ENCODE peak calls at places on chromosomes 1 and 21, in ten cellular contexts. One of them, this sample, is unnamed. For H3K9me3 and H3K4me1, the result is how much of the 10 kb centered on the place peaks cover.

GRCh38 chr1:43156026-43156425 is 16.1 kb downstream of the EBNA1BP2 start:
- DNase-seq in colonic mucosa: no peak
- DNase-seq in HepG2: no peak
- DNase-seq in fibroblast of lung: no peak
- DNase-seq in CD8-positive, alpha-beta memory T cell: no peak
- DNase-seq in CD4-positive, CD25-positive, alpha-beta regulatory T cell: no peak
- DNase-seq in PC-9: no peak
- DNase-seq in body of pancreas: no peak
- DNase-seq in heart right ventricle: no peak
- DNase-seq in right lobe of liver: no peak
- DNase-seq in this sample: no peak

GRCh38 chr21:45041351-45041805 is 33.0 kb upstream of the ADARB1 start:
- DNase-seq in HepG2: no peak
- DNase-seq in fibroblast of lung: peak
- DNase-seq in colonic mucosa: peak
- DNase-seq in CD4-positive, CD25-positive, alpha-beta regulatory T cell: no peak
- DNase-seq in CD8-positive, alpha-beta memory T cell: no peak
- DNase-seq in right lobe of liver: peak
- DNase-seq in heart right ventricle: peak
- DNase-seq in body of pancreas: peak
- DNase-seq in PC-9: no peak
- DNase-seq in this sample: peak

GRCh38 chr1:188689542-188689941 is 1788.1 kb downstream of the BRINP3 start:
- DNase-seq in CD8-positive, alpha-beta memory T cell: no peak
- DNase-seq in HepG2: no peak
- DNase-seq in heart right ventricle: no peak
- DNase-seq in body of pancreas: no peak
- DNase-seq in right lobe of liver: no peak
- DNase-seq in PC-9: no peak
- DNase-seq in CD4-positive, CD25-positive, alpha-beta regulatory T cell: no peak
- DNase-seq in fibroblast of lung: peak
- DNase-seq in colonic mucosa: no peak
- DNase-seq in this sample: no peak

GRCh38 chr1:212641956-212642355 is 33.4 kb downstream of the ATF3 start:
- DNase-seq in colonic mucosa: no peak
- DNase-seq in PC-9: no peak
- DNase-seq in body of pancreas: no peak
- DNase-seq in CD4-positive, CD25-positive, alpha-beta regulatory T cell: no peak
- DNase-seq in CD8-positive, alpha-beta memory T cell: no peak
- DNase-seq in right lobe of liver: no peak
- DNase-seq in HepG2: no peak
- DNase-seq in fibroblast of lung: peak
- DNase-seq in heart right ventricle: no peak
- DNase-seq in this sample: no peak

GRCh38 chr1:12748778-12749355 is 2.9 kb downstream of the CFAP107 start:
- DNase-seq in fibroblast of lung: no peak
- DNase-seq in heart right ventricle: no peak
- DNase-seq in CD8-positive, alpha-beta memory T cell: no peak
- DNase-seq in colonic mucosa: no peak
- DNase-seq in PC-9: no peak
- DNase-seq in HepG2: no peak
- DNase-seq in CD4-positive, CD25-positive, alpha-beta regulatory T cell: no peak
- DNase-seq in right lobe of liver: no peak
- DNase-seq in body of pancreas: no peak
- DNase-seq in this sample: no peak

GRCh38 chr21:41725421-41726021 is 41.3 kb downstream of the RIPK4 start:
- DNase-seq in PC-9: no peak
- DNase-seq in HepG2: no peak
- DNase-seq in body of pancreas: no peak
- DNase-seq in right lobe of liver: no peak
- DNase-seq in CD4-positive, CD25-positive, alpha-beta regulatory T cell: no peak
- DNase-seq in CD8-positive, alpha-beta memory T cell: no peak
- DNase-seq in colonic mucosa: no peak
- DNase-seq in fibroblast of lung: no peak
- DNase-seq in heart right ventricle: no peak
- DNase-seq in this sample: no peak

GRCh38 chr1:201149400-201149799 is 4.9 kb downstream of the TMEM9 start:
- DNase-seq in body of pancreas: peak
- DNase-seq in CD8-positive, alpha-beta memory T cell: no peak
- DNase-seq in right lobe of liver: no peak
- DNase-seq in colonic mucosa: no peak
- DNase-seq in CD4-positive, CD25-positive, alpha-beta regulatory T cell: no peak
- DNase-seq in fibroblast of lung: peak
- DNase-seq in PC-9: no peak
- DNase-seq in HepG2: peak
- DNase-seq in heart right ventricle: no peak
- DNase-seq in this sample: no peak

GRCh38 chr1:39115271-39116110 is 89.0 kb upstream of the MACF1 start:
- DNase-seq in CD8-positive, alpha-beta memory T cell: no peak
- DNase-seq in right lobe of liver: no peak
- DNase-seq in HepG2: no peak
- DNase-seq in body of pancreas: no peak
- DNase-seq in heart right ventricle: no peak
- DNase-seq in CD4-positive, CD25-positive, alpha-beta regulatory T cell: no peak
- DNase-seq in colonic mucosa: no peak
- DNase-seq in fibroblast of lung: peak
- DNase-seq in PC-9: no peak
- DNase-seq in this sample: no peak

GRCh38 chr1:111269820-111270406 is 20.7 kb upstream of the CHIA start:
- DNase-seq in colonic mucosa: no peak
- DNase-seq in heart right ventricle: no peak
- DNase-seq in HepG2: no peak
- DNase-seq in PC-9: no peak
- DNase-seq in body of pancreas: no peak
- DNase-seq in fibroblast of lung: no peak
- DNase-seq in right lobe of liver: no peak
- DNase-seq in CD8-positive, alpha-beta memory T cell: no peak
- DNase-seq in CD4-positive, CD25-positive, alpha-beta regulatory T cell: no peak
- DNase-seq in this sample: no peak

GRCh38 chr1:111271464-111271801 is 19.2 kb upstream of the CHIA start:
- DNase-seq in fibroblast of lung: no peak
- DNase-seq in CD8-positive, alpha-beta memory T cell: no peak
- DNase-seq in PC-9: no peak
- DNase-seq in right lobe of liver: no peak
- DNase-seq in heart right ventricle: no peak
- DNase-seq in colonic mucosa: no peak
- DNase-seq in CD4-positive, CD25-positive, alpha-beta regulatory T cell: no peak
- DNase-seq in HepG2: no peak
- DNase-seq in body of pancreas: no peak
- DNase-seq in this sample: no peak

GRCh38 chr1:111272081-111272480 is 18.6 kb upstream of the CHIA start:
- DNase-seq in colonic mucosa: no peak
- DNase-seq in right lobe of liver: no peak
- DNase-seq in CD8-positive, alpha-beta memory T cell: no peak
- DNase-seq in fibroblast of lung: no peak
- DNase-seq in body of pancreas: no peak
- DNase-seq in CD4-positive, CD25-positive, alpha-beta regulatory T cell: no peak
- DNase-seq in heart right ventricle: no peak
- DNase-seq in PC-9: no peak
- DNase-seq in HepG2: no peak
- DNase-seq in this sample: no peak

GRCh38 chr1:111267801-111268508 is 22.7 kb upstream of the CHIA start:
- DNase-seq in heart right ventricle: no peak
- DNase-seq in CD4-positive, CD25-positive, alpha-beta regulatory T cell: no peak
- DNase-seq in HepG2: no peak
- DNase-seq in colonic mucosa: no peak
- DNase-seq in CD8-positive, alpha-beta memory T cell: no peak
- DNase-seq in body of pancreas: no peak
- DNase-seq in PC-9: no peak
- DNase-seq in right lobe of liver: no peak
- DNase-seq in fibroblast of lung: no peak
- DNase-seq in this sample: no peak

DNA sequence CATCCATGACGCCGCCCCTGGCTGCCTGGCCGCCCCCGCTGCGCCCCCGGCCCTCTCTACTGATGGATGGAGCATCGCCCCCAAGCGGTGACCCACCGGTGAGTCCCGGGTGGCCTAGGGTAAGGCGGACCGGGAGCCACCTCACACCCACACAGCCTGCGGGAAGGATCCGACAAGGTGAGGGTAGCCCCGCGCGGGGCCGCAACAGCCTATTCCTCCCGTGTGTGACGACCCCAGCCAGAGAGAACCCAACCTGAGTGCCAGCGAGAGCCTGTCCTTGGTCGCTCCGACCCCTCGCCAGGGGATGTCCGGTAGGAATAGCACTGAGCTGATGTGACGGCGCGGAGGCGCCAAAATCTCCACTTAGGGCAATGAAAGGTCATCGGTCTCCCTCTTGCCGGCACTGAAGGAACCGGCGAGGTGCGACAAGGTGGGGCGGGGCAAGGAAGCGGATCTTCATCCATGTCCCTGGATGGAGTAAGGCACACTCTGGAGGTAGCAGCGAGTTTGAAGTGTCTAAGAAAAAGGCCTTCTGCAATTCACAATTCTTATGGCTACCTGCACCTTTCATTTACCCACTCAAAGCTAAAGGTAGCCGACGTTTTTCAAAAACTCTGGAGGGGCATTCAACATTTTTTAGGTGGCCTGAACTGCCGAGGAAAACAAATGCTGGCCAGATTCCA is 19.7 kb upstream of the CHIA start:
- DNase-seq in fibroblast of lung: no peak
- DNase-seq in colonic mucosa: no peak
- DNase-seq in heart right ventricle: peak
- DNase-seq in PC-9: no peak
- DNase-seq in body of pancreas: no peak
- DNase-seq in HepG2: no peak
- DNase-seq in CD8-positive, alpha-beta memory T cell: no peak
- DNase-seq in right lobe of liver: no peak
- DNase-seq in CD4-positive, CD25-positive, alpha-beta regulatory T cell: no peak
- DNase-seq in this sample: no peak
- H3K4me3 ChIP-seq in fibroblast of lung: no peak
- H3K4me3 ChIP-seq in colonic mucosa: no peak
- H3K4me3 ChIP-seq in heart right ventricle: no peak
- H3K4me3 ChIP-seq in PC-9: no peak
- H3K4me3 ChIP-seq in body of pancreas: no peak
- H3K4me3 ChIP-seq in HepG2: no peak
- H3K4me3 ChIP-seq in CD8-positive, alpha-beta memory T cell: peak
- H3K4me3 ChIP-seq in right lobe of liver: no peak
- H3K4me3 ChIP-seq in CD4-positive, CD25-positive, alpha-beta regulatory T cell: no peak
- H3K4me3 ChIP-seq in this sample: no peak

GRCh38 chr1:3185896-3186525 is 117.0 kb downstream of the PRDM16 start:
- DNase-seq in heart right ventricle: no peak
- DNase-seq in CD8-positive, alpha-beta memory T cell: no peak
- DNase-seq in CD4-positive, CD25-positive, alpha-beta regulatory T cell: no peak
- DNase-seq in colonic mucosa: no peak
- DNase-seq in PC-9: no peak
- DNase-seq in fibroblast of lung: no peak
- DNase-seq in right lobe of liver: no peak
- DNase-seq in body of pancreas: no peak
- DNase-seq in HepG2: no peak
- DNase-seq in this sample: no peak

GRCh38 chr1:3180915-3181314 is 111.9 kb downstream of the PRDM16 start:
- DNase-seq in heart right ventricle: no peak
- DNase-seq in CD4-positive, CD25-positive, alpha-beta regulatory T cell: no peak
- DNase-seq in HepG2: no peak
- DNase-seq in colonic mucosa: no peak
- DNase-seq in right lobe of liver: no peak
- DNase-seq in body of pancreas: no peak
- DNase-seq in CD8-positive, alpha-beta memory T cell: no peak
- DNase-seq in PC-9: no peak
- DNase-seq in fibroblast of lung: no peak
- DNase-seq in this sample: no peak

GRCh38 chr1:3186526-3186921 is 117.5 kb downstream of the PRDM16 start:
- DNase-seq in heart right ventricle: peak
- DNase-seq in CD4-positive, CD25-positive, alpha-beta regulatory T cell: no peak
- DNase-seq in colonic mucosa: peak
- DNase-seq in CD8-positive, alpha-beta memory T cell: no peak
- DNase-seq in PC-9: no peak
- DNase-seq in body of pancreas: peak
- DNase-seq in HepG2: no peak
- DNase-seq in right lobe of liver: peak
- DNase-seq in fibroblast of lung: peak
- DNase-seq in this sample: no peak

GRCh38 chr1:3184666-3185065 is 115.7 kb downstream of the PRDM16 start:
- DNase-seq in colonic mucosa: no peak
- DNase-seq in PC-9: no peak
- DNase-seq in CD4-positive, CD25-positive, alpha-beta regulatory T cell: no peak
- DNase-seq in right lobe of liver: no peak
- DNase-seq in CD8-positive, alpha-beta memory T cell: no peak
- DNase-seq in fibroblast of lung: no peak
- DNase-seq in body of pancreas: no peak
- DNase-seq in HepG2: no peak
- DNase-seq in heart right ventricle: no peak
- DNase-seq in this sample: no peak

DNA sequence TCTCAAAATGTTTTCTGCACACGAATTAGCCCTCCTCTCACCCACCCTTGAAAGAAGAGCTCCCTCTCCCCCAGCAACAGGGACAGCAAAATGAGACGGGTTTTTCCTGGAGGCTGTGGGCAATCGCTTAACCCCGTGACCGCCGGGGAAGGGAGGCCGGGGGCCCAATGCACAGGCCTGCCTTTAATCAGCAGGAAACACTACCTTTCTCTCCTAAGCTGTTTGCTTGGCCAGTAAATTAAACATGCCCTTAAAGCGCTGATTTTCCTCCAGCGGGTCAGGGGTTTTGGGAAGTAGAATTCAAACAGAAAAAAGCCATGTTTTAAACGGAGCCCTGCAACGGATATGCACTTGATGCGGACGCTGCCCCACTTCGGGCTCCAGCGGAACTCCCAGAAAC is 114.4 kb downstream of the PRDM16 start:
- DNase-seq in right lobe of liver: no peak
- DNase-seq in CD8-positive, alpha-beta memory T cell: no peak
- DNase-seq in HepG2: no peak
- DNase-seq in colonic mucosa: no peak
- DNase-seq in heart right ventricle: no peak
- DNase-seq in CD4-positive, CD25-positive, alpha-beta regulatory T cell: no peak
- DNase-seq in body of pancreas: no peak
- DNase-seq in fibroblast of lung: no peak
- DNase-seq in PC-9: no peak
- DNase-seq in this sample: no peak
- H3K9me3 ChIP-seq in right lobe of liver: under half
- H3K9me3 ChIP-seq in CD8-positive, alpha-beta memory T cell: under half
- H3K9me3 ChIP-seq in HepG2: under half
- H3K9me3 ChIP-seq in colonic mucosa: under half
- H3K9me3 ChIP-seq in heart right ventricle: under half
- H3K9me3 ChIP-seq in CD4-positive, CD25-positive, alpha-beta regulatory T cell: under half
- H3K9me3 ChIP-seq in body of pancreas: under half
- H3K9me3 ChIP-seq in fibroblast of lung: under half
- H3K9me3 ChIP-seq in PC-9: under half
- H3K9me3 ChIP-seq in this sample: under half

GRCh38 chr1:206725053-206725963 is 40.6 kb downstream of the MAPKAPK2 start:
- DNase-seq in heart right ventricle: no peak
- DNase-seq in CD8-positive, alpha-beta memory T cell: peak
- DNase-seq in HepG2: peak
- DNase-seq in colonic mucosa: peak
- DNase-seq in body of pancreas: peak
- DNase-seq in fibroblast of lung: peak
- DNase-seq in PC-9: peak
- DNase-seq in right lobe of liver: no peak
- DNase-seq in CD4-positive, CD25-positive, alpha-beta regulatory T cell: peak
- DNase-seq in this sample: peak

GRCh38 chr1:206722751-206723499 is 38.2 kb downstream of the MAPKAPK2 start:
- DNase-seq in PC-9: no peak
- DNase-seq in right lobe of liver: no peak
- DNase-seq in heart right ventricle: no peak
- DNase-seq in body of pancreas: no peak
- DNase-seq in fibroblast of lung: peak
- DNase-seq in CD4-positive, CD25-positive, alpha-beta regulatory T cell: no peak
- DNase-seq in colonic mucosa: no peak
- DNase-seq in CD8-positive, alpha-beta memory T cell: no peak
- DNase-seq in HepG2: no peak
- DNase-seq in this sample: no peak

GRCh38 chr1:206727981-206728380 is 42.6 kb upstream of the IL19 start:
- DNase-seq in right lobe of liver: no peak
- DNase-seq in fibroblast of lung: no peak
- DNase-seq in CD8-positive, alpha-beta memory T cell: no peak
- DNase-seq in heart right ventricle: no peak
- DNase-seq in PC-9: no peak
- DNase-seq in colonic mucosa: no peak
- DNase-seq in CD4-positive, CD25-positive, alpha-beta regulatory T cell: no peak
- DNase-seq in HepG2: no peak
- DNase-seq in body of pancreas: no peak
- DNase-seq in this sample: no peak

GRCh38 chr1:206721454-206721853 is 36.7 kb downstream of the MAPKAPK2 start:
- DNase-seq in CD4-positive, CD25-positive, alpha-beta regulatory T cell: no peak
- DNase-seq in PC-9: no peak
- DNase-seq in fibroblast of lung: no peak
- DNase-seq in right lobe of liver: no peak
- DNase-seq in CD8-positive, alpha-beta memory T cell: no peak
- DNase-seq in body of pancreas: no peak
- DNase-seq in colonic mucosa: no peak
- DNase-seq in HepG2: no peak
- DNase-seq in heart right ventricle: no peak
- DNase-seq in this sample: no peak

GRCh38 chr1:206723500-206724472 is 39.1 kb downstream of the MAPKAPK2 start:
- DNase-seq in fibroblast of lung: peak
- DNase-seq in colonic mucosa: no peak
- DNase-seq in PC-9: no peak
- DNase-seq in HepG2: no peak
- DNase-seq in CD8-positive, alpha-beta memory T cell: no peak
- DNase-seq in body of pancreas: peak
- DNase-seq in right lobe of liver: peak
- DNase-seq in CD4-positive, CD25-positive, alpha-beta regulatory T cell: no peak
- DNase-seq in heart right ventricle: peak
- DNase-seq in this sample: no peak
- H3K4me1 ChIP-seq in fibroblast of lung: under half
- H3K4me1 ChIP-seq in colonic mucosa: under half
- H3K4me1 ChIP-seq in PC-9: under half
- H3K4me1 ChIP-seq in HepG2: under half
- H3K4me1 ChIP-seq in CD8-positive, alpha-beta memory T cell: under half
- H3K4me1 ChIP-seq in body of pancreas: half or more
- H3K4me1 ChIP-seq in right lobe of liver: under half
- H3K4me1 ChIP-seq in CD4-positive, CD25-positive, alpha-beta regulatory T cell: under half
- H3K4me1 ChIP-seq in heart right ventricle: under half
- H3K4me1 ChIP-seq in this sample: under half

GRCh38 chr21:43775795-43776430 is at the start of gene CSTB:
- DNase-seq in CD8-positive, alpha-beta memory T cell: peak
- DNase-seq in right lobe of liver: peak
- DNase-seq in fibroblast of lung: peak
- DNase-seq in colonic mucosa: peak
- DNase-seq in heart right ventricle: peak
- DNase-seq in CD4-positive, CD25-positive, alpha-beta regulatory T cell: peak
- DNase-seq in HepG2: peak
- DNase-seq in body of pancreas: peak
- DNase-seq in PC-9: no peak
- DNase-seq in this sample: peak

GRCh38 chr21:43775190-43775589 is 918 bp downstream of the CSTB start:
- DNase-seq in heart right ventricle: no peak
- DNase-seq in CD8-positive, alpha-beta memory T cell: no peak
- DNase-seq in HepG2: no peak
- DNase-seq in colonic mucosa: no peak
- DNase-seq in fibroblast of lung: no peak
- DNase-seq in CD4-positive, CD25-positive, alpha-beta regulatory T cell: no peak
- DNase-seq in PC-9: no peak
- DNase-seq in right lobe of liver: no peak
- DNase-seq in body of pancreas: no peak
- DNase-seq in this sample: no peak

GRCh38 chr21:43771698-43772367 is 4.3 kb downstream of the CSTB start:
- DNase-seq in colonic mucosa: no peak
- DNase-seq in CD4-positive, CD25-positive, alpha-beta regulatory T cell: no peak
- DNase-seq in fibroblast of lung: no peak
- DNase-seq in heart right ventricle: no peak
- DNase-seq in body of pancreas: no peak
- DNase-seq in PC-9: no peak
- DNase-seq in CD8-positive, alpha-beta memory T cell: no peak
- DNase-seq in right lobe of liver: no peak
- DNase-seq in HepG2: no peak
- DNase-seq in this sample: no peak

GRCh38 chr21:43772368-43772870 is 3.7 kb downstream of the CSTB start:
- DNase-seq in right lobe of liver: no peak
- DNase-seq in CD8-positive, alpha-beta memory T cell: no peak
- DNase-seq in heart right ventricle: no peak
- DNase-seq in HepG2: no peak
- DNase-seq in body of pancreas: no peak
- DNase-seq in CD4-positive, CD25-positive, alpha-beta regulatory T cell: no peak
- DNase-seq in PC-9: no peak
- DNase-seq in colonic mucosa: no peak
- DNase-seq in fibroblast of lung: no peak
- DNase-seq in this sample: no peak

DNA sequence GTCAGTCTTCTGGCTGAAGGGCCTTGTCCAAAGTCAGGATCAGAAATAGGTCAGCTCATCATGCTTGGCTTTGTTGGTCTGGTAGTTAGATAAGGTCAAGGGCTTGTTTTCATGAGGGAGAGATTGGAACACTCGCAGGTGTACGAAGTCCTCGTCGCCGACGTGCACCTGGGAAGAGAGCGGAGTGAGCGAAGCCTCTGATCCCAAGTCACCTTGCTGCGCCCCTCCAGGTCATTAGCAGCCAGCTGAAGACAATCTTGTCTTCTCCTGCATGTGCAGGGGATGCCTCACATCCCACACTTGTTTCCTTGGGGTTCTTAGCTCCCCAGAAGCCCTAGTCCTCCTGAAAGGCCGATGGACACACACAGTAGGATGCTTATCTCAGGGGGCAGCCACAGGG is 1.9 kb downstream of the CSTB start:
- DNase-seq in CD4-positive, CD25-positive, alpha-beta regulatory T cell: no peak
- DNase-seq in HepG2: no peak
- DNase-seq in colonic mucosa: no peak
- DNase-seq in fibroblast of lung: no peak
- DNase-seq in CD8-positive, alpha-beta memory T cell: no peak
- DNase-seq in PC-9: no peak
- DNase-seq in right lobe of liver: no peak
- DNase-seq in body of pancreas: no peak
- DNase-seq in heart right ventricle: no peak
- DNase-seq in this sample: no peak
- H3K4me3 ChIP-seq in CD4-positive, CD25-positive, alpha-beta regulatory T cell: no peak
- H3K4me3 ChIP-seq in HepG2: no peak
- H3K4me3 ChIP-seq in colonic mucosa: no peak
- H3K4me3 ChIP-seq in fibroblast of lung: no peak
- H3K4me3 ChIP-seq in CD8-positive, alpha-beta memory T cell: no peak
- H3K4me3 ChIP-seq in PC-9: peak
- H3K4me3 ChIP-seq in right lobe of liver: no peak
- H3K4me3 ChIP-seq in body of pancreas: no peak
- H3K4me3 ChIP-seq in heart right ventricle: no peak
- H3K4me3 ChIP-seq in this sample: no peak

This sample was measured in mucosa of descending colon.